ENCODE peak calls at places on chromosomes 16 and 17, in nine cellular contexts. One of them, this sample, is unnamed.

GRCh38 chr16:85372627-85373372 is 240.3 kb upstream of the GSE1 start:
- DNase-seq in H9: no peak
- DNase-seq in HCT116: no peak
- DNase-seq in fibroblast of lung: peak; percentile 84
- DNase-seq in OCI-LY7: no peak
- DNase-seq in PC-9: peak; percentile 83
- DNase-seq in A549: peak; percentile 52
- DNase-seq in MM.1S: no peak
- DNase-seq in neural progenitor cell: no peak
- DNase-seq in this sample: peak; percentile 67

GRCh38 chr17:29119265-29119664 is 60.9 kb downstream of the MYO18A start:
- DNase-seq in H9: no peak
- DNase-seq in HCT116: no peak
- DNase-seq in fibroblast of lung: no peak
- DNase-seq in OCI-LY7: no peak
- DNase-seq in PC-9: no peak
- DNase-seq in A549: no peak
- DNase-seq in MM.1S: no peak
- DNase-seq in neural progenitor cell: no peak
- DNase-seq in this sample: no peak

GRCh38 chr16:50711862-50712567 is 18.6 kb downstream of the NOD2 start:
- DNase-seq in H9: no peak
- DNase-seq in HCT116: no peak
- DNase-seq in fibroblast of lung: no peak
- DNase-seq in OCI-LY7: no peak
- DNase-seq in PC-9: no peak
- DNase-seq in A549: no peak
- DNase-seq in MM.1S: no peak
- DNase-seq in neural progenitor cell: no peak
- DNase-seq in this sample: no peak

GRCh38 chr16:12271006-12271405 is 294.5 kb downstream of the SNX29 start:
- DNase-seq in H9: peak; percentile 69
- DNase-seq in HCT116: peak; percentile 12
- DNase-seq in fibroblast of lung: peak; percentile 48
- DNase-seq in OCI-LY7: peak; percentile 66
- DNase-seq in PC-9: no peak
- DNase-seq in A549: peak; percentile 39
- DNase-seq in MM.1S: no peak
- DNase-seq in neural progenitor cell: peak; percentile 75
- DNase-seq in this sample: peak; percentile 18

GRCh38 chr16:78464833-78465232 is 365.4 kb downstream of the WWOX start:
- DNase-seq in H9: no peak
- DNase-seq in HCT116: no peak
- DNase-seq in fibroblast of lung: no peak
- DNase-seq in OCI-LY7: no peak
- DNase-seq in PC-9: no peak
- DNase-seq in A549: no peak
- DNase-seq in MM.1S: no peak
- DNase-seq in neural progenitor cell: no peak
- DNase-seq in this sample: no peak

GRCh38 chr17:78924481-78925151 is 571 bp downstream of the TIMP2 start:
- DNase-seq in H9: peak; percentile 73
- DNase-seq in HCT116: no peak
- DNase-seq in fibroblast of lung: peak; percentile 44
- DNase-seq in OCI-LY7: no peak
- DNase-seq in PC-9: no peak
- DNase-seq in A549: no peak
- DNase-seq in MM.1S: peak; percentile 30
- DNase-seq in neural progenitor cell: peak; percentile 79
- DNase-seq in this sample: peak; percentile 53

GRCh38 chr17:48259710-48260291 is 152.2 kb downstream of the SNX11 start:
- DNase-seq in H9: no peak
- DNase-seq in HCT116: no peak
- DNase-seq in fibroblast of lung: peak; percentile 16
- DNase-seq in OCI-LY7: peak; percentile 41
- DNase-seq in PC-9: peak; percentile 55
- DNase-seq in A549: peak; percentile 87
- DNase-seq in MM.1S: peak; percentile 49
- DNase-seq in neural progenitor cell: peak; percentile 38
- DNase-seq in this sample: peak; percentile 71

GRCh38 chr17:2436516-2436915 is 35.7 kb upstream of the MNT start:
- DNase-seq in H9: no peak
- DNase-seq in HCT116: no peak
- DNase-seq in fibroblast of lung: no peak
- DNase-seq in OCI-LY7: peak; percentile 14
- DNase-seq in PC-9: no peak
- DNase-seq in A549: no peak
- DNase-seq in MM.1S: peak; percentile 13
- DNase-seq in neural progenitor cell: no peak
- DNase-seq in this sample: no peak

GRCh38 chr16:50602531-50603205 is 54.5 kb downstream of the NKD1 start:
- DNase-seq in H9: no peak
- DNase-seq in HCT116: no peak
- DNase-seq in fibroblast of lung: no peak
- DNase-seq in OCI-LY7: no peak
- DNase-seq in PC-9: no peak
- DNase-seq in A549: no peak
- DNase-seq in MM.1S: no peak
- DNase-seq in neural progenitor cell: no peak
- DNase-seq in this sample: no peak

GRCh38 chr17:38559880-38560230 is 45.9 kb downstream of the SRCIN1 start:
- DNase-seq in H9: no peak
- DNase-seq in HCT116: no peak
- DNase-seq in fibroblast of lung: no peak
- DNase-seq in OCI-LY7: no peak
- DNase-seq in PC-9: no peak
- DNase-seq in A549: no peak
- DNase-seq in MM.1S: no peak
- DNase-seq in neural progenitor cell: no peak
- DNase-seq in this sample: no peak

GRCh38 chr17:44906010-44906646 is 6.9 kb upstream of the EFTUD2 start:
- DNase-seq in H9: peak; percentile 37
- DNase-seq in HCT116: peak; percentile 42
- DNase-seq in fibroblast of lung: peak; percentile 96
- DNase-seq in OCI-LY7: no peak
- DNase-seq in PC-9: peak; percentile 75
- DNase-seq in A549: peak; percentile 89
- DNase-seq in MM.1S: no peak
- DNase-seq in neural progenitor cell: no peak
- DNase-seq in this sample: no peak

GRCh38 chr16:35734728-35735402 is 2275.5 kb downstream of the TP53TG3F start:
- DNase-seq in H9: no peak
- DNase-seq in HCT116: no peak
- DNase-seq in fibroblast of lung: no peak
- DNase-seq in OCI-LY7: no peak
- DNase-seq in PC-9: no peak
- DNase-seq in A549: no peak
- DNase-seq in MM.1S: no peak
- DNase-seq in neural progenitor cell: no peak
- DNase-seq in this sample: no peak

GRCh38 chr16:84331998-84332780 is 36.1 kb upstream of the ATP2C2 start:
- DNase-seq in H9: no peak
- DNase-seq in HCT116: no peak
- DNase-seq in fibroblast of lung: peak; percentile 55
- DNase-seq in OCI-LY7: no peak
- DNase-seq in PC-9: no peak
- DNase-seq in A549: no peak
- DNase-seq in MM.1S: no peak
- DNase-seq in neural progenitor cell: no peak
- DNase-seq in this sample: no peak

GRCh38 chr16:27231692-27232060 is 28.4 kb downstream of the KDM8 start:
- DNase-seq in H9: no peak
- DNase-seq in HCT116: no peak
- DNase-seq in fibroblast of lung: no peak
- DNase-seq in OCI-LY7: no peak
- DNase-seq in PC-9: no peak
- DNase-seq in A549: no peak
- DNase-seq in MM.1S: no peak
- DNase-seq in neural progenitor cell: no peak
- DNase-seq in this sample: no peak

GRCh38 chr16:72099377-72099818 is 5.8 kb downstream of the DHX38 start:
- DNase-seq in H9: peak; percentile 76
- DNase-seq in HCT116: peak; percentile 40
- DNase-seq in fibroblast of lung: peak; percentile 28
- DNase-seq in OCI-LY7: peak; percentile 67
- DNase-seq in PC-9: no peak
- DNase-seq in A549: peak; percentile 76
- DNase-seq in MM.1S: peak; percentile 51
- DNase-seq in neural progenitor cell: peak; percentile 76
- DNase-seq in this sample: peak; percentile 75

GRCh38 chr17:29039764-29040598 is 3.0 kb upstream of the PIPOX start:
- DNase-seq in H9: no peak
- DNase-seq in HCT116: no peak
- DNase-seq in fibroblast of lung: peak; percentile 95
- DNase-seq in OCI-LY7: no peak
- DNase-seq in PC-9: no peak
- DNase-seq in A549: no peak
- DNase-seq in MM.1S: no peak
- DNase-seq in neural progenitor cell: peak; percentile 70
- DNase-seq in this sample: peak; percentile 19

GRCh38 chr16:29848420-29849297 is 14.4 kb downstream of the CDIPT start:
- DNase-seq in H9: peak; percentile 84
- DNase-seq in HCT116: peak; percentile 44
- DNase-seq in fibroblast of lung: peak; percentile 39
- DNase-seq in OCI-LY7: peak; percentile 83
- DNase-seq in PC-9: no peak
- DNase-seq in A549: peak; percentile 77
- DNase-seq in MM.1S: peak; percentile 70
- DNase-seq in neural progenitor cell: peak; percentile 76
- DNase-seq in this sample: peak; percentile 84

GRCh38 chr17:68155692-68156091 is 92.2 kb upstream of the AMZ2 start:
- DNase-seq in H9: no peak
- DNase-seq in HCT116: no peak
- DNase-seq in fibroblast of lung: no peak
- DNase-seq in OCI-LY7: no peak
- DNase-seq in PC-9: no peak
- DNase-seq in A549: no peak
- DNase-seq in MM.1S: no peak
- DNase-seq in neural progenitor cell: no peak
- DNase-seq in this sample: no peak

GRCh38 chr16:3609895-3610697 is 1.3 kb downstream of the SLX4 start:
- DNase-seq in H9: no peak
- DNase-seq in HCT116: no peak
- DNase-seq in fibroblast of lung: no peak
- DNase-seq in OCI-LY7: peak; percentile 50
- DNase-seq in PC-9: no peak
- DNase-seq in A549: no peak
- DNase-seq in MM.1S: no peak
- DNase-seq in neural progenitor cell: no peak
- DNase-seq in this sample: peak; percentile 32
- H3K4me2 ChIP-seq in H9: peak overlapping the region; percentile 87
- H3K4me2 ChIP-seq in HCT116: peak overlapping the region; percentile 89
- H3K4me2 ChIP-seq in fibroblast of lung: peak overlapping the region; percentile 83
- H3K4me2 ChIP-seq in OCI-LY7: peak overlapping the region; percentile 79
- H3K4me2 ChIP-seq in PC-9: peak overlapping the region; percentile 87
- H3K4me2 ChIP-seq in A549: peak overlapping the region; percentile 84
- H3K4me2 ChIP-seq in MM.1S: peak overlapping the region; percentile 96
- H3K4me2 ChIP-seq in neural progenitor cell: peak overlapping the region; percentile 82
- H3K4me2 ChIP-seq in this sample: peak overlapping the region; percentile 93

GRCh38 chr17:7101531-7101930 is 13.1 kb downstream of the ASGR2 start:
- DNase-seq in H9: no peak
- DNase-seq in HCT116: no peak
- DNase-seq in fibroblast of lung: no peak
- DNase-seq in OCI-LY7: no peak
- DNase-seq in PC-9: no peak
- DNase-seq in A549: no peak
- DNase-seq in MM.1S: no peak
- DNase-seq in neural progenitor cell: no peak
- DNase-seq in this sample: no peak
- H3K4me2 ChIP-seq in H9: no peak overlapping the region
- H3K4me2 ChIP-seq in HCT116: no peak overlapping the region
- H3K4me2 ChIP-seq in fibroblast of lung: no peak overlapping the region
- H3K4me2 ChIP-seq in OCI-LY7: no peak overlapping the region
- H3K4me2 ChIP-seq in PC-9: no peak overlapping the region
- H3K4me2 ChIP-seq in A549: no peak overlapping the region
- H3K4me2 ChIP-seq in MM.1S: no peak overlapping the region
- H3K4me2 ChIP-seq in neural progenitor cell: no peak overlapping the region
- H3K4me2 ChIP-seq in this sample: no peak overlapping the region

DNA sequence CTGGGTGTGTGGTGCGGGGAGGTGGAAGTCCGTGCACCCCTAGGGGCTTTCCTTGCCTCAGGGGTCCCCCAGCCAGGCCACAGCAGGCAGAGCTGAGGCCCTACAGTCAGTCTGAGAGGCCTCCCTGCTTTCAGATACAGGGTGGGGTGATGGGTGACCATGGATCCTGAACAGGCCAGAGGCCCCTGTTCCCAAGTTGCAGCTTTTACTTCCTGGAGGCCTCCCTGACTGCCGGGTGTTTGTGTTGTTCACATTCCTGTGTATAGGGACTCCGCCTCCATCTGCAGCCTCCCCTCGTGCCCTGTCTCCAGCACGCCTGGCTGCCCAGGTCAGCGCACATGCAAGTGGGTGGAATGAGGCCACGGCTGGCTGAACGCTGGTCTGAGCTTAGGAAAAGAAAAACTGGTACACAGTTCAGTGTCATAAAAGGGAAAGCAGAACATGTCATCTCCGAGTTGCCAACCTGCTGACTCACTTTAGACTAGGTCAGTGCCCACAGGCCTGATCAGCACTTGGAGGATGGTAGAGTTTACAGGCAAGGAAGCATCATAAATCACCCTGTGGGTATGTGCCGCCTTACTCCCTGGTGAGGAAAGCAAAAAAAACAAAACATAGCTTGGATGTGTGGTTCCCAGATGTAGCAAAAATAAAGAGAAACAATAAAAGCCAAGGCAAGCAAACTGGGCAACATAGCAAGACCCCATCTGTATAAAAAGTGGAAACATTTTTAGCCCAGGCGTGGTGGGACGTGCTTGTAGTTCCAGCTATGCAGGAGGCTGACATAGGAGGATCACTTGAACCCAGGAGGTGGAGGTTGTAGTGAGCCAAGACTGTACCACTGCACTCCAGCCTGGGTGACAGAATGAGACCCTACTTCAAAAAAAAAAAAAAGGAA is 6.2 kb upstream of the SLC7A6 start:
- DNase-seq in H9: no peak
- DNase-seq in HCT116: no peak
- DNase-seq in fibroblast of lung: peak; percentile 35
- DNase-seq in OCI-LY7: no peak
- DNase-seq in PC-9: peak; percentile 96
- DNase-seq in A549: peak; percentile 65
- DNase-seq in MM.1S: peak; percentile 62
- DNase-seq in neural progenitor cell: no peak
- DNase-seq in this sample: peak; percentile 87
- H3K4me2 ChIP-seq in H9: no peak overlapping the region
- H3K4me2 ChIP-seq in HCT116: no peak overlapping the region
- H3K4me2 ChIP-seq in fibroblast of lung: no peak overlapping the region
- H3K4me2 ChIP-seq in OCI-LY7: peak overlapping the region; percentile 69
- H3K4me2 ChIP-seq in PC-9: peak overlapping the region; percentile 58
- H3K4me2 ChIP-seq in A549: peak overlapping the region; percentile 52
- H3K4me2 ChIP-seq in MM.1S: peak overlapping the region; percentile 63
- H3K4me2 ChIP-seq in neural progenitor cell: no peak overlapping the region
- H3K4me2 ChIP-seq in this sample: peak overlapping the region; percentile 57

DNA sequence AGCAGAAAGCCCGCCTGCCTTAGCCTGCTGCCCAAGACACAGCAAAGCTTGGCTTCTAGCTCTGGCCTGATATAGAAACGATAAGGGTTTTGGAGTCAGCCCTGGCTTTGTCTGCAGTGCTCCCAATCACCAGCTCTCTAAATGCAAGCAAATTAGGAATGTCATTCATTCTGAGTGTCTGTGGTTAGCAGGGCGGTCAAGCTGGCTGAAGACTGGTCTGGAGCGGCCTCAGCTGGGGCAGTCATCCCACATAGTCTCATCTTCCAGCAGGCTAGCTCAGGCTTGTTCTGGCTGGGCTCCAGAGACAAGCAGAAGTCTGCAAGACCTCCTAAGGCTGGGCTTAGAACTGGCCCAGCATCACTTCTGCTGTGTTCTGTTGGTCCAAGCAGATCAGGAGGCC is 24.5 kb downstream of the TMC7 start:
- DNase-seq in H9: no peak
- DNase-seq in HCT116: no peak
- DNase-seq in fibroblast of lung: peak; percentile 98
- DNase-seq in OCI-LY7: no peak
- DNase-seq in PC-9: peak; percentile 58
- DNase-seq in A549: no peak
- DNase-seq in MM.1S: no peak
- DNase-seq in neural progenitor cell: peak; percentile 25
- DNase-seq in this sample: no peak
- H3K4me2 ChIP-seq in H9: no peak overlapping the region
- H3K4me2 ChIP-seq in HCT116: no peak overlapping the region
- H3K4me2 ChIP-seq in fibroblast of lung: peak overlapping the region; percentile 45
- H3K4me2 ChIP-seq in OCI-LY7: no peak overlapping the region
- H3K4me2 ChIP-seq in PC-9: no peak overlapping the region
- H3K4me2 ChIP-seq in A549: peak overlapping the region; percentile 2
- H3K4me2 ChIP-seq in MM.1S: no peak overlapping the region
- H3K4me2 ChIP-seq in neural progenitor cell: no peak overlapping the region
- H3K4me2 ChIP-seq in this sample: no peak overlapping the region